ENCODE peak calls at places on chromosomes 1 and 21, in ten cellular contexts. Y, H, U, A, B, Q, G, W, I and Z are unnamed samples.

GRCh38 chr1:17199267-17200044 is 5.5 kb upstream of the PADI1 start:
- DNase-seq in Y (no peak), H (no peak), U (no peak), A (no peak), B (no peak), Q (no peak), G (peak), W (no peak), I (no peak), Z (no peak)

GRCh38 chr1:33396188-33397124 is 34.4 kb downstream of the PHC2 start:
- DNase-seq in Y (peak), H (no peak), U (no peak), A (no peak), B (no peak), Q (no peak), G (no peak), W (no peak), I (no peak), Z (no peak)

GRCh38 chr1:59295603-59296002 is 1.3 kb upstream of the FGGY start:
- DNase-seq in Y (no peak), H (no peak), U (no peak), A (peak), B (no peak), Q (no peak), G (no peak), W (no peak), I (no peak), Z (no peak)

GRCh38 chr1:205271745-205272144 is 44.0 kb downstream of the TMCC2 start:
- DNase-seq in Y (no peak), H (no peak), U (no peak), A (no peak), B (no peak), Q (no peak), G (no peak), W (no peak), I (no peak), Z (no peak)

GRCh38 chr1:8122477-8123407 is 96.6 kb upstream of the ERRFI1 start:
- DNase-seq in Y (no peak), H (no peak), U (no peak), A (no peak), B (no peak), Q (no peak), G (no peak), W (no peak), I (no peak), Z (no peak)

GRCh38 chr1:109802901-109803561 is 39.3 kb upstream of the EPS8L3 start:
- DNase-seq in Y (no peak), H (no peak), U (no peak), A (no peak), B (no peak), Q (no peak), G (peak), W (no peak), I (no peak), Z (peak)

GRCh38 chr1:163799190-163799805 is 477.5 kb downstream of the NUF2 start:
- DNase-seq in Y (no peak), H (no peak), U (no peak), A (no peak), B (no peak), Q (no peak), G (no peak), W (no peak), I (no peak), Z (no peak)

GRCh38 chr1:23126801-23127200 is 41.9 kb downstream of the LUZP1 start:
- DNase-seq in Y (no peak), H (no peak), U (no peak), A (no peak), B (no peak), Q (no peak), G (peak), W (no peak), I (no peak), Z (no peak)

GRCh38 chr1:213374369-213374768 is 323.3 kb downstream of the RPS6KC1 start:
- DNase-seq in Y (peak), H (peak), U (peak), A (peak), B (peak), Q (peak), G (peak), W (peak), I (no peak), Z (peak)

GRCh38 chr1:31954607-31955283 is 16.6 kb upstream of the PTP4A2 start:
- DNase-seq in Y (peak), H (peak), U (peak), A (no peak), B (peak), Q (no peak), G (peak), W (no peak), I (peak), Z (peak)

GRCh38 chr1:215992620-215993019 is 425.5 kb downstream of the KCTD3 start:
- DNase-seq in Y (no peak), H (no peak), U (no peak), A (peak), B (no peak), Q (no peak), G (peak), W (no peak), I (no peak), Z (no peak)

GRCh38 chr1:172969611-172970010 is 81.1 kb downstream of the TNFSF18 start:
- DNase-seq in Y (no peak), H (no peak), U (no peak), A (no peak), B (no peak), Q (no peak), G (peak), W (no peak), I (no peak), Z (no peak)

GRCh38 chr1:237562247-237562823 is 328.4 kb downstream of the ZP4 start:
- DNase-seq in Y (peak), H (no peak), U (no peak), A (peak), B (no peak), Q (peak), G (peak), W (no peak), I (peak), Z (no peak)

GRCh38 chr1:182795563-182796228 is 6.1 kb downstream of the NPL start:
- DNase-seq in Y (peak), H (no peak), U (no peak), A (no peak), B (no peak), Q (no peak), G (no peak), W (no peak), I (peak), Z (no peak)

GRCh38 chr1:44029260-44029910 is 1.9 kb downstream of the SLC6A9 start:
- DNase-seq in Y (no peak), H (no peak), U (no peak), A (no peak), B (no peak), Q (no peak), G (peak), W (peak), I (peak), Z (no peak)

GRCh38 chr1:109112056-109112651 is 1.8 kb upstream of the ELAPOR1 start:
- DNase-seq in Y (no peak), H (no peak), U (no peak), A (peak), B (no peak), Q (peak), G (peak), W (no peak), I (no peak), Z (no peak)

GRCh38 chr1:246566808-246567154 is 525 bp downstream of the CNST start:
- DNase-seq in Y (no peak), H (no peak), U (no peak), A (peak), B (no peak), Q (no peak), G (no peak), W (no peak), I (no peak), Z (no peak)

GRCh38 chr1:168751195-168751650 is 22.2 kb upstream of the DPT start:
- DNase-seq in Y (no peak), H (no peak), U (no peak), A (no peak), B (no peak), Q (no peak), G (no peak), W (no peak), I (no peak), Z (no peak)

GRCh38 chr21:37564924-37565529 is 198.5 kb downstream of the DYRK1A start:
- DNase-seq in Y (no peak), H (no peak), U (no peak), A (no peak), B (no peak), Q (no peak), G (peak), W (no peak), I (no peak), Z (peak)

GRCh38 chr1:69090170-69090569 is 477.6 kb upstream of the LRRC7 start:
- DNase-seq in Y (no peak), H (no peak), U (no peak), A (no peak), B (no peak), Q (no peak), G (no peak), W (no peak), I (no peak), Z (no peak)

GRCh38 chr1:77757616-77758015 is 2.0 kb downstream of the USP33 start:
- DNase-seq in Y (no peak), H (no peak), U (no peak), A (no peak), B (no peak), Q (no peak), G (peak), W (no peak), I (no peak), Z (no peak)

GRCh38 chr1:193730017-193730416 is 543.6 kb upstream of the B3GALT2 start:
- DNase-seq in Y (no peak), H (no peak), U (no peak), A (no peak), B (no peak), Q (no peak), G (peak), W (no peak), I (no peak), Z (no peak)

GRCh38 chr21:33332143-33332542 is 7.4 kb downstream of the IFNAR1 start:
- DNase-seq in Y (no peak), H (no peak), U (no peak), A (peak), B (no peak), Q (no peak), G (no peak), W (no peak), I (no peak), Z (no peak)

GRCh38 chr1:28775121-28775942 is 36.6 kb upstream of the OPRD1 start:
- DNase-seq in Y (peak), H (peak), U (peak), A (peak), B (peak), Q (peak), G (peak), W (peak), I (peak), Z (peak)

GRCh38 chr1:192342842-192343241 is 26.1 kb downstream of the RGS21 start:
- DNase-seq in Y (no peak), H (no peak), U (no peak), A (peak), B (no peak), Q (no peak), G (no peak), W (no peak), I (no peak), Z (no peak)

GRCh38 chr1:206939841-206940587 is 6.3 kb downstream of the PIGR start:
- DNase-seq in Y (no peak), H (no peak), U (no peak), A (no peak), B (no peak), Q (no peak), G (no peak), W (no peak), I (peak), Z (no peak)

GRCh38 chr1:6234502-6235295 is 1.1 kb downstream of the ICMT start:
- DNase-seq in Y (no peak), H (no peak), U (peak), A (no peak), B (no peak), Q (no peak), G (peak), W (peak), I (no peak), Z (no peak)

GRCh38 chr1:115170396-115170795 is 81.1 kb upstream of the TSPAN2 start:
- DNase-seq in Y (no peak), H (no peak), U (no peak), A (no peak), B (no peak), Q (no peak), G (no peak), W (no peak), I (no peak), Z (no peak)

GRCh38 chr1:159055181-159055621 is 21.4 kb downstream of the AIM2 start:
- DNase-seq in Y (peak), H (no peak), U (no peak), A (no peak), B (no peak), Q (no peak), G (no peak), W (no peak), I (no peak), Z (no peak)

GRCh38 chr1:6490181-6491075 is 1.0 kb downstream of the PLEKHG5 start:
- DNase-seq in Y (no peak), H (peak), U (peak), A (peak), B (peak), Q (peak), G (peak), W (peak), I (peak), Z (peak)

GRCh38 chr1:93829061-93829460 is 49.9 kb downstream of the DNTTIP2 start:
- DNase-seq in Y (no peak), H (no peak), U (no peak), A (no peak), B (no peak), Q (no peak), G (no peak), W (no peak), I (no peak), Z (no peak)

GRCh38 chr1:84509029-84509428 is 2.6 kb upstream of the GNG5 start:
- DNase-seq in Y (no peak), H (no peak), U (no peak), A (no peak), B (no peak), Q (no peak), G (no peak), W (no peak), I (no peak), Z (no peak)

GRCh38 chr1:17128361-17128760 is 9.1 kb upstream of the PADI2 start:
- DNase-seq in Y (no peak), H (no peak), U (no peak), A (no peak), B (no peak), Q (no peak), G (peak), W (no peak), I (no peak), Z (no peak)

GRCh38 chr1:38083541-38083940 is 36.9 kb upstream of the POU3F1 start:
- DNase-seq in Y (no peak), H (no peak), U (no peak), A (no peak), B (no peak), Q (no peak), G (no peak), W (no peak), I (no peak), Z (no peak)

GRCh38 chr1:67485046-67485811 is 55.0 kb upstream of the SERBP1 start:
- DNase-seq in Y (no peak), H (no peak), U (no peak), A (no peak), B (no peak), Q (no peak), G (peak), W (no peak), I (no peak), Z (no peak)

GRCh38 chr21:45056917-45057560 is 17.3 kb upstream of the ADARB1 start:
- DNase-seq in Y (no peak), H (no peak), U (no peak), A (no peak), B (no peak), Q (no peak), G (peak), W (no peak), I (no peak), Z (no peak)

GRCh38 chr1:42480921-42481320 is 17.8 kb downstream of the CCDC30 start:
- DNase-seq in Y (no peak), H (no peak), U (no peak), A (no peak), B (no peak), Q (no peak), G (peak), W (no peak), I (no peak), Z (no peak)
- H3K27ac ChIP-seq in Y (no peak), H (no peak), U (no peak), A (no peak), B (no peak), Q (no peak), G (no peak), W (no peak), I (no peak), Z (no peak)

DNA sequence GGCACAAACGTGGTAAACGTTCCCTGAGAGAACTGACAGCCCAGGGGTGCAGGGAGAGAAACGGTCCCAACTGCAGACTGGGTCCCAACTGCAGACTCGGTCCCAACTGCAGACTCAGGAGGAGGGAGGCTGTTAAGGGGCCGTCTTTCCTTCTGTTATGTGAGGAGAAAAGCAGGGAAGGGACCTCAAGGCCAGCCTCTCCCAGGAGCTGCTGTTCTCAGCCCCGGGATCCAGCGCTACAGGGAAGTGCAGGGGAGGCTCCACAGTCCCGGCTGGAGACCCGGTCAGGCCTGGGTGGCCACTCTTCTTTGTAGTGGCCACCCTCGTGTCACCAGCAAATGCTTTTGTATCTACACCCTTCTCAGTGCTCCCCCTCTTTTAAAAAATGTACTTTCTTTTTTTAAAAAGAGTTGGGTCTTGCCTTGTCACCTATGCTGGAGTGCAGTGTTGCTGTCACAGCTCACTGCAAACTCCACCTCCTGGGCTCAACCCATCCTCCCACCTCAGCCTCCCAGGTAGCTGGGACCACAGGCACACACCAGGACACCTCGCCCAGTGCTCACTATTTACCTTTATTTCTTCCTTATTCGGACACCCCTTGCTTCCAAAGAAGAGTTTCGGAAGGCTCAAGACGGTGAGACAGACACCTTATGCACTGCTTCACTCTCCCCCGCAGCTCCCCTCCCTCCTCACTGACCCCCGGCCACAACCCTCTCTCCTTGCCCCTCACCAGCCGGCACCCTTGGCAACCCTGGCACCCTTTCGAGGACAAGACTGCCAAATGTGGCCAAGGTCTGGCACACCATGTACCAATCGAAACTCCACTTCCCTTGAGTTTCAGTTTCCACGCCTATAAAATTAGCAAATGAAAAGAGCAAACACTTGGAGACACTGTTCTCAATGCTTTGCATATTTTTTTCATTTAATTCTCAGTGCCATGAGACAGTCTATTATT is 21.8 kb downstream of the CAPN2 start:
- DNase-seq in Y (no peak), H (no peak), U (no peak), A (no peak), B (no peak), Q (no peak), G (no peak), W (no peak), I (no peak), Z (no peak)
- H3K27ac ChIP-seq in Y (no peak), H (peak), U (peak), A (no peak), B (peak), Q (no peak), G (no peak), W (peak), I (peak), Z (peak)

GRCh38 chr1:232487236-232487635 is 142.7 kb downstream of the SIPA1L2 start:
- DNase-seq in Y (no peak), H (no peak), U (no peak), A (no peak), B (no peak), Q (no peak), G (no peak), W (no peak), I (no peak), Z (no peak)

GRCh38 chr1:232481091-232481490 is 148.8 kb downstream of the SIPA1L2 start:
- DNase-seq in Y (no peak), H (no peak), U (no peak), A (no peak), B (no peak), Q (no peak), G (peak), W (no peak), I (no peak), Z (no peak)

GRCh38 chr1:232489256-232489655 is 140.7 kb downstream of the SIPA1L2 start:
- DNase-seq in Y (no peak), H (no peak), U (no peak), A (no peak), B (no peak), Q (no peak), G (no peak), W (no peak), I (no peak), Z (no peak)

GRCh38 chr1:232486006-232486405 is 143.9 kb downstream of the SIPA1L2 start:
- DNase-seq in Y (no peak), H (no peak), U (no peak), A (no peak), B (no peak), Q (no peak), G (peak), W (no peak), I (no peak), Z (no peak)

DNA sequence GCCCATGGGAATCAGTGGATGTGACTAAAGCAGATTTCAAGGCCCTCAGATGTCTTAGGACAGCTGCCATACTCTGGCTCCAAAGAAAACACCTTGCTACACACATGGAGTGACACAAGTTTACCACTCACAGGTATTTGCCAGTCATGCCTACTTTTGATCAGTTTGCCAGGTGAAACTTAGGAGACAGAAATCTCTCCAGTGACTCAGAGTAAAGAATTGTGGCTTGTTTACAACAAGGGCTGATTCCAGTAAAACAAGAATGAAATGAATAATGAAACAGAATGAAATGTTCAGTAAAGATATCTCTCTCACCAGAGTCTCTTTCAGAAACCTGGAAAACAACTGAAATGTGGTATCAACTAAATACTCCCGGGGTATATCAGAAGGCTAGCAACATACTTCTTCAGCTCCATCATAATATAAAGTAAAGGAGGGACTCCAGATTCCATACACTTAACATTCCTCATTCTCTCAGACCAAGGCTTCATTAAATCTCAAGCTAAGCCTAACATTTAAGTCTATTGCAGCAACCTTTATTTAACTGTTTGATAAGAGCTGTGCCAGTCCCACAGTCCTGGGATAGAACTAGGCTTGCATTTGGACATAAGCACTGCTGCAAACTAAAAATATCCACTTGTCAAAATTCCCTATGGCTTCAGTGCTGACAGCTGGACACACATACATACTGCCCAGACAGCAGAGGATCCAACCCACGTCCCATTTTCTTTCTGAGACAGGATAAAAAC is 143.3 kb downstream of the SIPA1L2 start:
- DNase-seq in Y (no peak), H (no peak), U (no peak), A (peak), B (no peak), Q (no peak), G (peak), W (no peak), I (peak), Z (no peak)
- H3K27ac ChIP-seq in Y (no peak), H (peak), U (peak), A (no peak), B (peak), Q (no peak), G (peak), W (no peak), I (no peak), Z (peak)

GRCh38 chr1:19363526-19364152 is 51.5 kb downstream of the SLC66A1 start:
- DNase-seq in Y (no peak), H (no peak), U (no peak), A (no peak), B (no peak), Q (no peak), G (peak), W (peak), I (no peak), Z (peak)
- H3K27ac ChIP-seq in Y (no peak), H (no peak), U (no peak), A (no peak), B (no peak), Q (no peak), G (peak), W (no peak), I (peak), Z (no peak)